ENCODE peak calls at places on chromosomes 3 and 15, in eight cellular contexts. I, N, K, V, R, G, C and W are unnamed samples.

GRCh38 chr3:187902041-187902471 is 156.8 kb upstream of the BCL6 start:
- DNase-seq in C (no peak), R (no peak), K (no peak), V (no peak), G (no peak), I (no peak), N (no peak), W (no peak)

GRCh38 chr3:17770682-17771081 is 28.3 kb upstream of the TBC1D5 start:
- DNase-seq in G (no peak), C (no peak), K (no peak), R (no peak), N (no peak), I (no peak), V (no peak), W (no peak)

GRCh38 chr3:160130950-160131349 is 94.3 kb upstream of the C3orf80 start:
- DNase-seq in I (peak), C (peak), N (no peak), R (no peak), G (no peak), V (no peak), K (no peak), W (no peak)

GRCh38 chr3:197242784-197243432 is 55.5 kb downstream of the DLG1 start:
- DNase-seq in C (no peak), G (no peak), N (no peak), I (no peak), V (peak), K (peak), R (no peak), W (no peak)

GRCh38 chr3:179304605-179305004 is 18.2 kb upstream of the ZNF639 start:
- DNase-seq in I (no peak), N (no peak), G (no peak), C (no peak), V (no peak), K (no peak), R (no peak), W (no peak)

GRCh38 chr3:164460851-164461250 is 617.4 kb downstream of the SI start:
- DNase-seq in K (no peak), R (peak), C (no peak), V (no peak), N (no peak), I (no peak), G (no peak), W (no peak)

GRCh38 chr3:38669668-38670067 is 20.2 kb upstream of the SCN5A start:
- DNase-seq in R (no peak), G (no peak), I (no peak), V (no peak), C (no peak), N (peak), K (no peak), W (no peak)

GRCh38 chr15:22922003-22922402 is 58.2 kb downstream of the CYFIP1 start:
- DNase-seq in G (no peak), N (no peak), V (no peak), K (no peak), C (no peak), R (no peak), I (no peak), W (no peak)

GRCh38 chr3:4774531-4774930 is 204.7 kb upstream of the BHLHE40 start:
- DNase-seq in N (no peak), G (no peak), V (no peak), C (no peak), K (no peak), R (no peak), I (no peak), W (no peak)

GRCh38 chr3:9396632-9397330 is 634 bp upstream of the SETD5 start:
- DNase-seq in C (peak), K (peak), R (peak), N (peak), G (peak), I (peak), V (peak), W (peak)

GRCh38 chr15:61131598-61131954 is 97.5 kb downstream of the RORA start:
- DNase-seq in V (no peak), G (no peak), K (no peak), C (no peak), R (no peak), I (no peak), N (no peak), W (no peak)

GRCh38 chr3:181723568-181724431 is 12.1 kb downstream of the SOX2 start:
- DNase-seq in R (no peak), V (no peak), K (no peak), N (peak), G (no peak), I (no peak), C (no peak), W (no peak)
- TF ChIP-seq EZH2 in R (no peak), V (no peak), K (peak), N (peak), G (no peak), I (peak), C (peak), W (peak)

DNA sequence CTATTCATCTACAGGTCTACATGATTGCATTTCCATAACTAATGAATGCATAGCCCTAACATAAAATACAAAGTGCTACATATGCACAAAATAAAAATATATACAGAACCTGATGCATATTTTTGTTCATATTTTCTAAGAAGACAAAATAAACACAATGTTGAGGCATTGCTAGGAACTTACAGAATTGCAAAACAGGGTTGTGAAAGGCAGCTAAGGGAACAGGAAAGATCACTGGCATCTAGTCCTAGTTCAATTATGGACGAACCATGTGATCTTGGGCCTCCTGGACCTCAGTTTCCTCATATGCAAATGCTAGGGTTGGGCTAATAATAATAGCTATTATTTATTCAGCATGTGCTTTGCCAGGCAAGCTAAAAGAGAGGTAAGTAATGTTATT is 15.5 kb upstream of the NCEH1 start:
- DNase-seq in I (peak), K (no peak), G (no peak), V (no peak), R (no peak), N (no peak), C (no peak), W (no peak)
- H3K4me3 ChIP-seq in I (no peak), K (no peak), G (no peak), V (no peak), R (no peak), N (no peak), C (no peak), W (no peak)

GRCh38 chr3:137764001-137764433 is at the start of gene SOX14:
- DNase-seq in G (no peak), N (peak), I (no peak), K (peak), C (no peak), R (peak), V (peak), W (no peak)
- TF ChIP-seq EZH2 in G (no peak), N (no peak), I (no peak), K (peak), C (no peak), R (no peak), V (no peak), W (peak)

DNA sequence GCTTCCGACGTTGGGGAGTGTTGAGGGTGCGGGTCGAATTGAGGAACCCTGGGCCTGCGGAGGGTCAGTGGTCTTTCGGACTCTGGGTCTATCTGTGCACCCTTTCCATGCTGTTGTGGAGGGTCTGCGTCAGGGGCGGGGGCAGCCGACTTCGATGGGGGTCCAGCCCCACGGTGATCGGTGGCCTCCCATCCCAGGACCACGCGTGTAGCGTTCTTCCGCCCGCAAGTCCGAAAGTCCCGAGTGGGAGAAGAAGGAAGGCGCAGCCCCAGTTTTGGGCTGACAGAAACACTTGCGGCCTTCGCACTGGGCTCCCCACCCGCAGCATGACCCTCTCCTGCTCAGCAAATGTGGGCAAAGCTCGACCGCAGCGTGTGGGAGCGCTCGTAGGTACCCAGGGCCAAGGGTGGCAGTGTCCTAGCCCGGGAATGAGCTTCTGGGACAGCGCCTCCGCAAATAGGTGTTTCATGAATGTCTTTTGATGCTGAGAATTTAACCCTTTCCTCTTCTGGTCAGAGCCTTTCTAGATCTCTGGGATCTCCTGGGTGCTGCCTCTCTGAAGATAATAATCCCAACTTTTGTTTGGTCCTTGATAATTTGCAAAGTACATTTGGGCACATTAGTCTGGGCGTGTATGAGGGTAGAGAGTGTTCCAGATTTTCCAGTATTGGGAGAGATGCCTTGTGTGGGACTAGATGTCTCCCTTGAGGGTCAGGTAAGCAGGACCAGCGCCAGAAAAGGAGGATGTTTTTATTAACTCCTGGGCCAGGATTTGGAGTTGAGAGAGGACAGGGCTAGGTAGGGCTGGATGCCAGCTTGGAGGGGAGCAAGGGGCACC is 2.3 kb upstream of the DLL4 start:
- DNase-seq in R (no peak), N (peak), K (no peak), C (no peak), V (no peak), G (no peak), I (no peak), W (no peak)
- H3K4me3 ChIP-seq in R (no peak), N (peak), K (no peak), C (no peak), V (peak), G (no peak), I (no peak), W (no peak)

DNA sequence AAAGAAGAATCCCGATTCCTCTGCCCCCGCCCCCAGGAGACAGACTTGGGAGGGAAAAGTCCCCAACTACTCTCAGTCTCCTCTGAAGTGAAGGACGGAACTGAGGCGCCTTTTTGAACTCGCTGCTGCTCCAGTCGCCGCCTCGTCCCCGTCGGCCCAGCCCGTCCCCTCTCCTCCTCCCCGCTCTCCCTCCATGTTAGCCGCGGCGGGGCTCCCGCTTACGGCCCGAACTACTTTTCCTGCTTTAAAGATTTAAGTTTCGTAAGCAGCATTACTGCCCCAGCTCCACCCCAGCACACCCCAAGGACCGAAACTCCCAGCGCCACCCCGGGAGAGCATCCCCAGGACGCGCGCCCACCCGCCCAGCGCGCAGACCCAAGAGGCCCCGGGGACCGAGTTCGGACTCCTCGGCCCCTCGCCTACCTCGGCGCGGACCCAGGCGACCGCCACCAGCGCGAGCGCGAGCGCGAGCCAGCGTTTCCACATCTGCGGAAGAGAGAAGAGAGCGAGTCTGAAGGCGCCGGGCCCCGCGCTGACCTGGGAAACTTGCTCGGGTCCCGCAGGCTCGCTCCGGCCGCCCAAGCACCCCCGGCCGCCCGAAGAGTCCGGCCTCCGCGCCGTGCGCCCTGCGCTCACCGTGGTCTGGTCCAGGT is 405 bp downstream of the FSTL1 start:
- DNase-seq in V (peak), K (peak), N (peak), G (peak), C (no peak), I (peak), R (no peak), W (no peak)
- TF ChIP-seq EZH2 in V (no peak), K (no peak), N (no peak), G (no peak), C (no peak), I (no peak), R (no peak), W (no peak)

DNA sequence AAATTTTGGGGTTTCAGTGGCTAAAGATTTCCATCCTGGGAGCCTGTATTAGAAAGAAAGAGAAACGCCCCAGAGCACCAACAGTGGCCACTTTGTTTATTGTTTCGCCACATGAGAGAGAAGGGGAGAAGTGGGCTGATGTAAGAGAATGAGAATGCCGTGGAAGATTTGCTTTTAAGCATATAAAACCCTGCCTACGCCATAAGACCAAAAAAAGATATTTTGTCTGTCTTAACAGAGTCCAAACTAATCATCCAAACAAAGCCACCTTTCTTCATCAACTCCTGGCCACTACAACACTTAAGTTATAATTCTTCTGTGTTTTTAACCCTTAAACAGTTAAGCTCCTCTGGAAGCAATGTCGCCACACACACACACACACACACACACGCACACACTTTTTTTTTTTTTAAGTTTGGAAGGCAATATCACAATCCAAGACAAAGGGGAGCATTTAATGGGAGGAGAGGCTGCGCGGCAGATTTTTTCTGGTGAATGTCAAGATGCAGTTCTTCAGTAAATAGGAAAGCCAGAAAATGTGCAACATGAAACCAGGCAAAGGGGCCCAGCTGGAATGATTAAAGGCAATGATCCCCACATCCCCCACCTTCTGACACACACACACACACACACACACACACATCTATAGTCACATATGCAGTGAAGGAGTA is 19.3 kb downstream of the EID1 start:
- DNase-seq in C (peak), I (peak), N (peak), V (peak), G (no peak), R (no peak), K (peak), W (no peak)
- H3K4me3 ChIP-seq in C (peak), I (peak), N (no peak), V (no peak), G (no peak), R (no peak), K (no peak), W (no peak)

GRCh38 chr15:80405554-80405850 is 1.3 kb downstream of the ARNT2 start:
- DNase-seq in I (no peak), G (no peak), V (no peak), C (no peak), R (no peak), N (no peak), K (no peak), W (no peak)

GRCh38 chr15:80402339-80402738 is 1.8 kb upstream of the ARNT2 start:
- DNase-seq in I (no peak), K (no peak), C (no peak), N (no peak), G (no peak), V (no peak), R (no peak), W (no peak)

GRCh38 chr15:80404719-80405553 is 754 bp downstream of the ARNT2 start:
- DNase-seq in I (no peak), V (peak), K (peak), N (peak), G (no peak), C (no peak), R (no peak), W (no peak)

GRCh38 chr15:80404057-80404718 is at the start of gene ARNT2:
- DNase-seq in I (no peak), K (peak), C (no peak), V (peak), R (peak), G (no peak), N (peak), W (no peak)

DNA sequence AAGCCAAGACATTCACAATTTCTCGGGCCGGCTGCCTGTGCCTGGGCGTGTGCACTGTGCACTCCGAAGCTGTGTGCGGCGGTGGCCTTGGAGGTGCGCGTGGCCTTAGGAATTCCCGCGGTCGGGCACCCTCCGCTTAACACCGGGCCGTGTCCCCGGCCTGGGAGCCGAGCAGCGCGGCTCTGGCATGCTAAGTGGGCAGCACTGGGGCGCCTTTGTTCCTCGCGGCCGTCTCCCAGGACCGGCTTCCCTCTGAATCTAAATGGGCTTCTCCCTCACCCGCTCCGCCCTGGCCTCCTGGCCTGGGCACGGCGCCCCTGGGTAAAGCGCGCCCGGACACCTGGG is 498 bp upstream of the ARNT2 start:
- DNase-seq in V (peak), N (peak), K (peak), G (no peak), C (no peak), R (no peak), I (no peak), W (no peak)
- TF ChIP-seq EZH2 in V (no peak), N (no peak), K (peak), G (no peak), C (peak), R (no peak), I (no peak), W (peak)